ENCODE peak calls at places on chromosomes 11 and 22, in five cellular contexts. B is spleen; M is ovary; Q is BE2C; A is CD4-positive, alpha-beta memory T cell. C is an unnamed sample.
A peak's percentile ranks its signal among the peaks of the same experiment; 100 is the strongest.

GRCh38 chr11:117315285-117316196 is 515 bp downstream of the BACE1 start:
- DNase-seq in B (peak; percentile 80), Q (peak; percentile 16), A (peak; percentile 4), M (peak; percentile 17), C (no peak)

GRCh38 chr11:105968021-105968697 is 53.9 kb downstream of the MSANTD4 start:
- DNase-seq in M (no peak), A (no peak), B (no peak), Q (no peak), C (no peak)

GRCh38 chr22:22380098-22381030 is 128.2 kb downstream of the ZNF280B start:
- DNase-seq in A (no peak), B (peak; percentile 90), M (no peak), Q (peak; percentile 38), C (peak; percentile 81)

GRCh38 chr11:106585061-106585460 is 433.2 kb downstream of the GUCY1A2 start:
- DNase-seq in B (no peak), Q (peak; percentile 8), A (no peak), M (no peak), C (peak; percentile 2)

GRCh38 chr11:65609236-65609635 is 4.8 kb downstream of the MAP3K11 start:
- DNase-seq in B (no peak), A (no peak), M (no peak), Q (no peak), C (no peak)

GRCh38 chr11:47137476-47137875 is 39.2 kb downstream of the ARFGAP2 start:
- DNase-seq in M (no peak), Q (no peak), A (no peak), B (no peak), C (no peak)

GRCh38 chr11:783581-784015 is 6.3 kb downstream of the CEND1 start:
- DNase-seq in M (peak; percentile 64), B (peak; percentile 80), A (no peak), Q (peak; percentile 84), C (peak; percentile 97)

GRCh38 chr11:44179173-44179572 is 83.7 kb downstream of the EXT2 start:
- DNase-seq in B (no peak), A (no peak), M (no peak), Q (no peak), C (no peak)

GRCh38 chr11:17544181-17544622 is at the start of gene USH1C:
- DNase-seq in Q (no peak), M (no peak), A (no peak), B (peak; percentile 73), C (peak; percentile 97)

GRCh38 chr11:92948116-92948515 is 21.3 kb upstream of the MTNR1B start:
- DNase-seq in M (no peak), B (no peak), A (no peak), Q (no peak), C (no peak)

GRCh38 chr11:86726118-86726748 is 53.8 kb upstream of the ME3 start:
- DNase-seq in A (no peak), M (no peak), Q (no peak), B (no peak), C (no peak)

GRCh38 chr11:65043881-65044501 is 3.0 kb downstream of the SAC3D1 start:
- DNase-seq in M (no peak), A (no peak), B (peak; percentile 78), Q (no peak), C (peak; percentile 49)

GRCh38 chr11:125435461-125436238 is 60.4 kb downstream of the FEZ1 start:
- DNase-seq in Q (no peak), A (no peak), B (no peak), M (no peak), C (peak; percentile 32)

GRCh38 chr22:27843441-27843840 is 41.9 kb upstream of the MN1 start:
- DNase-seq in M (no peak), Q (no peak), B (no peak), A (no peak), C (no peak)

GRCh38 chr22:39130152-39130704 is 22.3 kb downstream of the CBX7 start:
- DNase-seq in M (no peak), B (no peak), Q (no peak), A (no peak), C (peak; percentile 25)

GRCh38 chr22:48450188-48450825 is 1377.4 kb downstream of the BRD1 start:
- DNase-seq in B (peak; percentile 17), M (no peak), A (no peak), Q (no peak), C (no peak)

GRCh38 chr11:79092791-79093313 is 348.0 kb downstream of the TENM4 start:
- DNase-seq in A (no peak), B (no peak), M (peak; percentile 27), Q (peak; percentile 27), C (no peak)

GRCh38 chr22:38314992-38315800 is 2.0 kb downstream of the CSNK1E start:
- DNase-seq in M (no peak), Q (no peak), B (peak; percentile 81), A (peak; percentile 34), C (no peak)

GRCh38 chr11:61534025-61534900 is 25.7 kb downstream of the LRRC10B start:
- DNase-seq in Q (no peak), A (no peak), M (no peak), B (no peak), C (no peak)

GRCh38 chr11:77854838-77855237 is 33.9 kb downstream of the AAMDC start:
- DNase-seq in M (no peak), A (no peak), Q (no peak), B (no peak), C (no peak)

DNA sequence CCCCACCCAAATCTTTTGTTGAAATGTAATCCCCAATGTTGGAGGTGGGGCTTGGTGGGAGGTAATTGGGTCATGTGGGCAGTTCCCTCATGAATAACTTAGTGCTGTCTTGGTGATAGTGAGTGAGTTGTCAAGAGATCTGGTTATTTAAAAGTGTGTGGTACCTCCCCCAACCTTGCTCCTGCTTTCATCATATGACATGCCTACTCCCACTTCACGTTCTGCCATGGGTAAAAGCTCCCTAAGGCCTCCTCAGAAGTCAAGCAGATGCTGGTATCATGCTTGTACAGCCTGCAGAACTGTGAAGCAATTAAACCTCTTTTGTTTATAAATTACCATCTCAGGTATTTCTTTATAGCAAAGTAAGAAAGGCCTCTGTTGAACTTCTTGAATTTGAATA is 30.6 kb downstream of the AAMDC start:
- DNase-seq in A (no peak), Q (no peak), B (no peak), M (no peak), C (no peak)
- H3K4me3 ChIP-seq in A (no peak overlapping the region), Q (no peak overlapping the region), B (no peak overlapping the region), M (no peak overlapping the region), C (no peak overlapping the region)

DNA sequence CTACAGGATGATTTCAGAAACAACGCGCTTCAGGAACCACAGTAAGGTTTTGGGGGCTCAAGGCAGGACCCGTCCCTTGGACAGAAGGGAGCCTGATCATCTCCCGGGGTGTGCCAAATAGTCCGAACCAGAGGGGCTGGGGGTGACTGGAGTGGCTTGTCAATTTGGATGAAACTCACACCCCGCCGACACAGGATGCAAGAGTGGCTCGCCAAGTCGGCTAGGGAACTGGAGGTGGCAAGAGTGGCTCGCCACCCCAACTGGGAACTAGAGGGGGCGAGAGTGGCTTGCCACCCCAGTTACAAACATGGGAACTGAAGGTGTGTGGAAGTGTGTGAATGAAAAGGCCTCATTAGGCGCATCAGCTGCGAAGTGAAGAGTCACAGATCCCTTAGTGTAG is 26.5 kb upstream of the CPT1A start:
- DNase-seq in Q (no peak), M (no peak), A (no peak), B (peak; percentile 34), C (no peak)
- H3K27me3 ChIP-seq in Q (no peaks in the 10 kb centered on the region), M (no peaks in the 10 kb centered on the region), A (peaks cover 5% of the 10 kb centered on the region), B (no peaks in the 10 kb centered on the region), C (no peaks in the 10 kb centered on the region)

GRCh38 chr22:32777997-32778396 is 23.5 kb upstream of the TIMP3 start:
- DNase-seq in M (no peak), B (no peak), A (no peak), Q (no peak), C (no peak)
- H3K36me3 ChIP-seq in M (no peaks in the 10 kb centered on the region), B (no peaks in the 10 kb centered on the region), A (no peaks in the 10 kb centered on the region), Q (no peaks in the 10 kb centered on the region), C (no peaks in the 10 kb centered on the region)

DNA sequence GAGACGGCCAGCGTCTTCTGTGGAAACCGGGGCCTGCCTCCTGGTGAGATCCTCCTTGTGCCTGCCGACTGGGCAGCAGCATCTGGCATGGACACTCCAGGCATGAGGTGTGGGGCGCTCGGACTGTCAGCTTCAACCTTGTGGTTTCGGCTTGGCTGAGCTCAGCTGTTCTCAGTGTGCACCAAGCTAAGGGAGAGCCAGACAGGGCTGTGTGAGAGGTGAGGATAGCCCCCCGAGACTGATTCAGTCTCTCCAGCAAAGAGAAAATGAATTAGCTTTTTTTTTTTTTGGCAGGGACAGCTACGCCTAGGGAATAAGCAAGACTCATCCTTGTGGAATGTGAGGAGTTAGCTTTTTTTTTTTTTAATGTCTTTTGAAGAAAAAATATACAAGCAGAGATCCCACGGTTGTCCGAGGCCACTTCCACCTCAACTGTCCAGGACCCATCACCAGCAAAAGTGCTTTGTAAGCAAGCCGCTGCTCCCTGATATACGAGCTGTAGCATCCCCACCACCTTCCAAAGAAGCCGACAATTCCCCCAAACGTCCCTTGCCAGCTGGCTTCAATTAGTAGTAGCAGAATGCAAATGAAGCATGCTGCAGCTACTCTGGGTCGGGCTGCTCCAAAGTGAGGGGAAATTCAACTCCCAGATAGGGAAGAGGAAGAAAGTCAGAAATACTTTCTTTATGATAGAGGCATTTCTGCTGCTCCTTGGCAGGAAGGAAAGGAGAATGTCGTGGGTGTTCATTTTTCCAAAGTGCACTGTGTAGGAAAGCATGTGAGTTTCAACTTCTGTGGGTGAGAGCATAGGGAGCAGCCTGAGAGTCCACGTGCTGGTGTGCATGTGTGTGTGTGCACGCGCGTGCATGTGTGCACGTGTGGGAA is 9.8 kb upstream of the THY1 start:
- DNase-seq in A (no peak), M (peak; percentile 31), Q (no peak), B (no peak), C (peak; percentile 59)
- H3K4me3 ChIP-seq in A (no peak overlapping the region), M (peak overlapping the region; percentile 19), Q (no peak overlapping the region), B (no peak overlapping the region), C (no peak overlapping the region)

DNA sequence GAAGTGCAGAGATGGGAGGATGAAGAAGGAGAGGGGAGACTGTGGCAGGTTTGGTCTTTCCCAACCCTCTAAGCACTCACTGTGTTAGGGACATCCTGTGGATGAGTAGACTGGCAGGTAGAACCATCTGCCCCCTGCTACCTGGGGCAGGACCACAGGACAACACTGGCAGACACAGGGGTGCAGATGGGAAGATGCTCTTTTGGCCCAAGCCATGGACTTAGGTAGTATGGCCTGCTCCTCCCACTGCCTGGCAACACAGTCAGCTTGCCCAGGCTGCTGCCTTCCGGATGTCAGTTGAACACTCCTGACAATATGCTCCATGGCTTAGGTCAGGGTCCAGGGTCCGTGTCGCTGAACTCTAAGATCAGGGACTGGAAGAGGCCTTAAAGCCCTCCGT is 140.7 kb upstream of the NAV2 start:
- DNase-seq in A (no peak), Q (no peak), B (no peak), M (no peak), C (no peak)
- H3K27me3 ChIP-seq in A (no peaks in the 10 kb centered on the region), Q (no peaks in the 10 kb centered on the region), B (no peaks in the 10 kb centered on the region), M (no peaks in the 10 kb centered on the region), C (no peaks in the 10 kb centered on the region)

C was measured in H7.